ENCODE peak calls at places on chromosomes 2 and 18, in four cellular contexts. Z, J, Q and L are unnamed samples.

GRCh38 chr2:74877376-74877775 is 43.4 kb downstream of the HK2 start:
- DNase-seq in Z (no peak), J (no peak), Q (no peak), L (no peak)

GRCh38 chr18:78717051-78717765 is 262.4 kb upstream of the SALL3 start:
- DNase-seq in Z (no peak), J (no peak), Q (no peak), L (no peak)

GRCh38 chr2:24360963-24361330 is 611 bp upstream of the ITSN2 start:
- DNase-seq in Z (no peak), J (no peak), Q (peak), L (no peak)

GRCh38 chr2:46193855-46194254 is 103.4 kb upstream of the EPAS1 start:
- DNase-seq in Z (no peak), J (no peak), Q (no peak), L (no peak)

GRCh38 chr2:121237336-121237979 is 47.5 kb downstream of the TFCP2L1 start:
- DNase-seq in Z (no peak), J (no peak), Q (no peak), L (no peak)

GRCh38 chr2:119109823-119110222 is 48.7 kb downstream of the C1QL2 start:
- DNase-seq in Z (no peak), J (peak), Q (no peak), L (no peak)

GRCh38 chr2:30239308-30240161 is 8.2 kb downstream of the LBH start:
- DNase-seq in Z (peak), J (peak), Q (peak), L (no peak)

GRCh38 chr2:239283961-239284801 is 116.6 kb downstream of the HDAC4 start:
- DNase-seq in Z (no peak), J (no peak), Q (no peak), L (no peak)

GRCh38 chr18:50097702-50098101 is 97.2 kb downstream of the MYO5B start:
- DNase-seq in Z (no peak), J (peak), Q (no peak), L (peak)

GRCh38 chr2:40028792-40029488 is 249.9 kb upstream of the THUMPD2 start:
- DNase-seq in Z (no peak), J (no peak), Q (no peak), L (no peak)

GRCh38 chr2:8169443-8169842 is 512.4 kb upstream of the ID2 start:
- DNase-seq in Z (no peak), J (no peak), Q (no peak), L (no peak)

GRCh38 chr2:145811467-145812162 is 1291.7 kb upstream of the ZEB2 start:
- DNase-seq in Z (no peak), J (no peak), Q (no peak), L (no peak)

GRCh38 chr2:43346619-43347018 is 120.2 kb upstream of the ZFP36L2 start:
- DNase-seq in Z (no peak), J (no peak), Q (no peak), L (no peak)

GRCh38 chr2:164711246-164712138 is 90.2 kb upstream of the GRB14 start:
- DNase-seq in Z (no peak), J (no peak), Q (no peak), L (no peak)

GRCh38 chr2:120961396-120961795 is 225.7 kb downstream of the GLI2 start:
- DNase-seq in Z (no peak), J (no peak), Q (no peak), L (no peak)

GRCh38 chr2:190763901-190764514 is 115.1 kb downstream of the NAB1 start:
- DNase-seq in Z (no peak), J (peak), Q (no peak), L (no peak)

GRCh38 chr2:203261326-203262159 is 22.7 kb downstream of the CYP20A1 start:
- DNase-seq in Z (no peak), J (no peak), Q (no peak), L (no peak)

GRCh38 chr2:67799889-67800288 is 262.9 kb downstream of the C1D start:
- DNase-seq in Z (no peak), J (no peak), Q (no peak), L (no peak)

GRCh38 chr2:203878060-203878459 is 10.5 kb downstream of the CTLA4 start:
- DNase-seq in Z (no peak), J (peak), Q (no peak), L (no peak)

GRCh38 chr2:9112079-9112721 is 94.4 kb upstream of the ASAP2 start:
- DNase-seq in Z (no peak), J (peak), Q (no peak), L (peak)

GRCh38 chr18:14768241-14768640 is 20.3 kb downstream of the ANKRD30B start:
- DNase-seq in Z (no peak), J (no peak), Q (no peak), L (no peak)

GRCh38 chr18:31230495-31230894 is 67.8 kb upstream of the DSC1 start:
- DNase-seq in Z (no peak), J (peak), Q (no peak), L (peak)

GRCh38 chr18:48992133-48992532 is 41.4 kb upstream of the SMAD7 start:
- DNase-seq in Z (no peak), J (no peak), Q (no peak), L (no peak)